ENCODE peak calls at places on chromosomes 6 and 20, in four cellular contexts. O is caudate nucleus, G is ovary, T is skeletal muscle cell. D is an unnamed sample.

GRCh38 chr6:121608270-121608669 is 172.8 kb downstream of the GJA1 start:
- DNase-seq in O (no peak), G (no peak), T (no peak), D (no peak)

GRCh38 chr6:122947355-122947754 is 48.7 kb upstream of the CLVS2 start:
- DNase-seq in O (no peak), G (no peak), T (peak; percentile 6), D (no peak)

GRCh38 chr6:84027340-84028183 is 6.0 kb upstream of the MRAP2 start:
- DNase-seq in O (no peak), G (no peak), T (peak; percentile 11), D (peak; percentile 79)

GRCh38 chr20:2984956-2985661 is 58.3 kb upstream of the GNRH2 start:
- DNase-seq in O (no peak), G (no peak), T (peak; percentile 42), D (no peak)

GRCh38 chr6:72321741-72322140 is 300.1 kb upstream of the KCNQ5 start:
- DNase-seq in O (no peak), G (no peak), T (peak; percentile 19), D (peak; percentile 21)

GRCh38 chr6:107813555-107814194 is 10.4 kb downstream of the SCML4 start:
- DNase-seq in O (no peak), G (no peak), T (no peak), D (no peak)

GRCh38 chr6:166341464-166341863 is 881 bp downstream of the SFT2D1 start:
- DNase-seq in O (no peak), G (no peak), T (no peak), D (no peak)

GRCh38 chr6:122268394-122268793 is 131.1 kb upstream of the HSF2 start:
- DNase-seq in O (no peak), G (no peak), T (no peak), D (no peak)

GRCh38 chr6:35484921-35485392 is 11.9 kb downstream of the TEAD3 start:
- DNase-seq in O (no peak), G (no peak), T (no peak), D (no peak)

GRCh38 chr20:44785768-44786167 is 24.6 kb downstream of the RIMS4 start:
- DNase-seq in O (no peak), G (no peak), T (no peak), D (no peak)

GRCh38 chr20:25566821-25567220 is 18.5 kb downstream of the NINL start:
- DNase-seq in O (no peak), G (no peak), T (no peak), D (no peak)

GRCh38 chr20:38111366-38112232 is 53.5 kb downstream of the TGM2 start:
- DNase-seq in O (no peak), G (no peak), T (no peak), D (no peak)

GRCh38 chr20:45288376-45288775 is 18.3 kb upstream of the RBPJL start:
- DNase-seq in O (no peak), G (no peak), T (no peak), D (no peak)

GRCh38 chr20:51335329-51335841 is 207.1 kb downstream of the NFATC2 start:
- DNase-seq in O (no peak), G (no peak), T (peak; percentile 100), D (peak; percentile 83)

GRCh38 chr6:142846883-142847287 is 98.1 kb downstream of the HIVEP2 start:
- DNase-seq in O (no peak), G (no peak), T (peak; percentile 90), D (peak; percentile 81)

GRCh38 chr20:45100563-45101245 is at the start of gene KCNS1:
- DNase-seq in O (no peak), G (no peak), T (no peak), D (no peak)

GRCh38 chr6:3516094-3516493 is 59.2 kb upstream of the SLC22A23 start:
- DNase-seq in O (no peak), G (no peak), T (no peak), D (no peak)

GRCh38 chr6:169853196-169854082 is 102.0 kb downstream of the ERMARD start:
- DNase-seq in O (no peak), G (no peak), T (no peak), D (no peak)

GRCh38 chr6:87944541-87944954 is 103.1 kb upstream of the SPACA1 start:
- DNase-seq in O (no peak), G (no peak), T (no peak), D (peak; percentile 10)

GRCh38 chr6:149273318-149273717 is 44.2 kb upstream of the TAB2 start:
- DNase-seq in O (no peak), G (no peak), T (no peak), D (no peak)

GRCh38 chr6:170295519-170296422 is 4.9 kb upstream of the DLL1 start:
- DNase-seq in O (no peak), G (no peak), T (no peak), D (no peak)

D was measured in AG09309.